ENCODE peak calls at places on chromosomes 13 and 19, in seven cellular contexts. P is HL-60; R is Karpas-422; I is dorsolateral prefrontal cortex; Q is naive thymus-derived CD4-positive, alpha-beta T cell; E is body of pancreas; S is breast epithelium. F is an unnamed sample.

GRCh38 chr13:41019027-41019487 is at the start of gene ELF1:
- DNase-seq in P (peak; percentile 91), R (peak; percentile 96), I (no peak), Q (peak; percentile 83), E (peak; percentile 74), S (peak; percentile 58), F (peak; percentile 80)

GRCh38 chr13:63512095-63512494 is 2096.4 kb upstream of the PCDH20 start:
- DNase-seq in P (no peak), R (no peak), I (no peak), Q (no peak), E (no peak), S (no peak), F (no peak)

GRCh38 chr19:15173746-15174404 is 26.9 kb downstream of the NOTCH3 start:
- DNase-seq in P (peak; percentile 71), R (peak; percentile 80), I (no peak), Q (no peak), E (no peak), S (no peak), F (no peak)

GRCh38 chr19:33569822-33570221 is 48.2 kb upstream of the PEPD start:
- DNase-seq in P (no peak), R (no peak), I (no peak), Q (no peak), E (no peak), S (no peak), F (no peak)

GRCh38 chr13:26112843-26113242 is 61.0 kb upstream of the SHISA2 start:
- DNase-seq in P (no peak), R (no peak), I (no peak), Q (no peak), E (no peak), S (no peak), F (no peak)

GRCh38 chr13:22696433-22696832 is 484.3 kb upstream of the SGCG start:
- DNase-seq in P (no peak), R (no peak), I (no peak), Q (no peak), E (no peak), S (no peak), F (no peak)

GRCh38 chr19:49333426-49334288 is 1.5 kb upstream of the CD37 start:
- DNase-seq in P (peak; percentile 40), R (peak; percentile 99), I (no peak), Q (peak; percentile 81), E (no peak), S (peak; percentile 15), F (peak; percentile 72)

GRCh38 chr13:108104736-108105135 is 110.6 kb downstream of the LIG4 start:
- DNase-seq in P (no peak), R (no peak), I (no peak), Q (no peak), E (no peak), S (no peak), F (no peak)

GRCh38 chr19:48061401-48062344 is 17.8 kb upstream of the CABP5 start:
- DNase-seq in P (no peak), R (no peak), I (no peak), Q (no peak), E (no peak), S (no peak), F (no peak)

GRCh38 chr19:29418106-29418684 is 107.6 kb upstream of the VSTM2B start:
- DNase-seq in P (no peak), R (no peak), I (no peak), Q (no peak), E (no peak), S (no peak), F (no peak)

GRCh38 chr13:33057019-33057785 is 41.0 kb downstream of the KL start:
- DNase-seq in P (no peak), R (peak; percentile 58), I (no peak), Q (no peak), E (no peak), S (no peak), F (no peak)

GRCh38 chr13:21657538-21657937 is 13.3 kb upstream of the FGF9 start:
- DNase-seq in P (no peak), R (no peak), I (no peak), Q (no peak), E (no peak), S (no peak), F (no peak)

GRCh38 chr19:34493649-34494044 is 12.1 kb downstream of the WTIP start:
- DNase-seq in P (no peak), R (no peak), I (no peak), Q (no peak), E (no peak), S (no peak), F (no peak)

DNA sequence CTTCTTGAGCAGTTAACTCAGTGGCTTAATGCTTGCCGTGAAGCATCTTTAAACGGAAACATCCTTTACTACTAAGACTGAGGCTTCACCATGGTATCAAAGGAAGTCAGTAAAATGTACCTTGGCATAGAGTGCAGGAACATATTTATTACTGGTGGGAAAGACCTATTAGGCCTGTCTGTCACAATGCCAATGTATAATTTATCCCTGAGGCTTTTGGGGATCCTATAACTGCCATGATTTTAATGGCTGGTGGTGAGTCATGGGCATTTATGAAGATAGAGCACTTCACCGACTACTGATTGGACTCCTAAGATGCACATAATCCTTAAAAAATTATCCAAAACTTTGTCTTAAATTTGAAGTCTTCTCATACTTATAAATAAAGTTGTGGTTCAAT is 79.6 kb downstream of the FGF14 start:
- DNase-seq in P (no peak), R (no peak), I (no peak), Q (no peak), E (no peak), S (no peak), F (no peak)
- H3K4me3 ChIP-seq in P (no peak overlapping the region), R (no peak overlapping the region), I (no peak overlapping the region), Q (no peak overlapping the region), E (no peak overlapping the region), S (no peak overlapping the region), F (no peak overlapping the region)

GRCh38 chr19:918152-918437 is 962 bp downstream of the KISS1R start:
- DNase-seq in P (no peak), R (no peak), I (no peak), Q (no peak), E (no peak), S (no peak), F (no peak)
- H3K27me3 ChIP-seq in P (peaks cover 37% of the 10 kb centered on the region), R (no peaks in the 10 kb centered on the region), I (peaks cover 37% of the 10 kb centered on the region), Q (no peaks in the 10 kb centered on the region), E (no peaks in the 10 kb centered on the region), S (peaks cover 19% of the 10 kb centered on the region), F (no peaks in the 10 kb centered on the region)

GRCh38 chr19:3458595-3459284 is 21.6 kb downstream of the SMIM24 start:
- DNase-seq in P (no peak), R (no peak), I (no peak), Q (no peak), E (no peak), S (no peak), F (no peak)

GRCh38 chr19:3455960-3456601 is 24.2 kb downstream of the SMIM24 start:
- DNase-seq in P (no peak), R (no peak), I (no peak), Q (no peak), E (no peak), S (no peak), F (peak; percentile 14)

GRCh38 chr19:3456925-3457530 is 23.3 kb downstream of the SMIM24 start:
- DNase-seq in P (no peak), R (no peak), I (no peak), Q (no peak), E (no peak), S (no peak), F (no peak)

GRCh38 chr19:3458229-3458555 is 22.1 kb downstream of the SMIM24 start:
- DNase-seq in P (no peak), R (no peak), I (no peak), Q (no peak), E (no peak), S (no peak), F (no peak)

GRCh38 chr19:3457531-3458228 is 22.6 kb downstream of the SMIM24 start:
- DNase-seq in P (no peak), R (peak; percentile 61), I (no peak), Q (no peak), E (no peak), S (no peak), F (no peak)
- H3K4me3 ChIP-seq in P (no peak overlapping the region), R (no peak overlapping the region), I (no peak overlapping the region), Q (no peak overlapping the region), E (no peak overlapping the region), S (no peak overlapping the region), F (no peak overlapping the region)

GRCh38 chr19:18773682-18774081 is 17.4 kb downstream of the COMP start:
- DNase-seq in P (no peak), R (no peak), I (no peak), Q (no peak), E (no peak), S (no peak), F (no peak)
- H3K27me3 ChIP-seq in P (no peaks in the 10 kb centered on the region), R (no peaks in the 10 kb centered on the region), I (no peaks in the 10 kb centered on the region), Q (no peaks in the 10 kb centered on the region), E (no peaks in the 10 kb centered on the region), S (no peaks in the 10 kb centered on the region), F (no peaks in the 10 kb centered on the region)

GRCh38 chr13:104979281-104979680 is 1556.2 kb downstream of the EFNB2 start:
- DNase-seq in P (no peak), R (no peak), I (peak; percentile 29), Q (no peak), E (no peak), S (no peak), F (no peak)

GRCh38 chr13:104987621-104988020 is 1547.8 kb downstream of the EFNB2 start:
- DNase-seq in P (no peak), R (no peak), I (no peak), Q (no peak), E (no peak), S (no peak), F (no peak)

GRCh38 chr13:104980571-104980970 is 1554.9 kb downstream of the EFNB2 start:
- DNase-seq in P (no peak), R (no peak), I (no peak), Q (no peak), E (no peak), S (no peak), F (no peak)

DNA sequence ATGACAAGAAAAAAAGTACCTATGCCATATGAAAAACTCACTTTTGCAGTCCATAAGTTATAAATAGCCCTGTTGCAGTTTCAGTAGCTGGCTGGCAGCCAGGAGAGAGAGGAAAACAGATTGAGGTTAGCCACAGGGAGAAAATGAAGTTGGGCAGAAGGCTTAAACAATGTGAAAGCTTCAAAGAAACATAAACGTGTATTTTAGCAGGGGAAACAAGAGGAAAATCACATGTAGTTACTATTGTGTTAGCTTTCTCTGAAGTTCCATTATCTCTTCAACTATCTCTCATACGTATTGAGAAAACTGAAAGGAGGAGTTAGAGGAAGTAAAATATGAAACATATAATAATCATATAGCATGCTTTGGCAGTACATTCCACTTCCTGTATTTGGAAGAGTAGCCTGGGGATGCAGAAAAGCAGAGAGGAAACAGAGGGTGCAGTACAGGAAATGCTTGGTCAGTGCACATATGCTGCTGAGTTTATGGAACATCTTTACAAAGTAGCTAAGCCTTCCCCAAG is 1551.1 kb downstream of the EFNB2 start:
- DNase-seq in P (peak; percentile 86), R (no peak), I (no peak), Q (no peak), E (no peak), S (no peak), F (no peak)
- H3K4me3 ChIP-seq in P (peak overlapping the region; percentile 13), R (no peak overlapping the region), I (no peak overlapping the region), Q (no peak overlapping the region), E (no peak overlapping the region), S (no peak overlapping the region), F (no peak overlapping the region)